ENCODE peak calls at places on chromosomes 13 and 19, in six cellular contexts. K is astrocyte of the cerebellum, M is psoas muscle, Z is HL-60, P is ovary, N is IMR-90. F is an unnamed sample.
A peak's percentile ranks its signal among the peaks of the same experiment; 100 is the strongest.

GRCh38 chr19:4051175-4052101 is 15.3 kb downstream of the ZBTB7A start:
- DNase-seq in K (no peak), M (peak; percentile 65), Z (peak; percentile 78), P (no peak), N (peak; percentile 55), F (peak; percentile 43)

GRCh38 chr19:42068756-42069571 is 1.0 kb downstream of the GRIK5 start:
- DNase-seq in K (no peak), M (no peak), Z (no peak), P (no peak), N (no peak), F (no peak)

GRCh38 chr19:31149306-31149975 is 199.8 kb downstream of the TSHZ3 start:
- DNase-seq in K (no peak), M (no peak), Z (no peak), P (no peak), N (peak; percentile 8), F (no peak)

GRCh38 chr19:14979498-14980255 is at the start of gene SLC1A6:
- DNase-seq in K (no peak), M (no peak), Z (no peak), P (no peak), N (no peak), F (no peak)

GRCh38 chr13:107069107-107069776 is 501.3 kb upstream of the ARGLU1 start:
- DNase-seq in K (no peak), M (no peak), Z (no peak), P (no peak), N (peak; percentile 48), F (no peak)

GRCh38 chr19:3863648-3864047 is 5.2 kb downstream of the ZFR2 start:
- DNase-seq in K (no peak), M (no peak), Z (no peak), P (no peak), N (no peak), F (no peak)

GRCh38 chr19:485583-486236 is 10.6 kb upstream of the MADCAM1 start:
- DNase-seq in K (no peak), M (no peak), Z (no peak), P (no peak), N (no peak), F (peak; percentile 80)

GRCh38 chr13:20340759-20341161 is 108.6 kb upstream of the GJB6 start:
- DNase-seq in K (no peak), M (peak; percentile 63), Z (no peak), P (no peak), N (no peak), F (peak; percentile 39)

GRCh38 chr19:4034048-4035017 is 26.8 kb downstream of the PIAS4 start:
- DNase-seq in K (no peak), M (no peak), Z (no peak), P (no peak), N (no peak), F (no peak)

GRCh38 chr19:18313398-18313797 is 9.5 kb downstream of the LSM4 start:
- DNase-seq in K (no peak), M (no peak), Z (no peak), P (no peak), N (no peak), F (no peak)

GRCh38 chr13:64753606-64754005 is 2476.5 kb downstream of the PCDH9 start:
- DNase-seq in K (no peak), M (no peak), Z (no peak), P (no peak), N (peak; percentile 51), F (peak; percentile 69)

GRCh38 chr13:106503272-106503671 is 32.2 kb downstream of the EFNB2 start:
- DNase-seq in K (no peak), M (no peak), Z (no peak), P (no peak), N (no peak), F (no peak)

GRCh38 chr13:40344270-40345148 is 321.9 kb downstream of the FOXO1 start:
- DNase-seq in K (no peak), M (peak; percentile 50), Z (no peak), P (no peak), N (no peak), F (peak; percentile 36)

GRCh38 chr19:10004617-10005016 is 5.7 kb downstream of the COL5A3 start:
- DNase-seq in K (no peak), M (no peak), Z (no peak), P (no peak), N (no peak), F (no peak)
- H3K4me3 ChIP-seq in K (no peak overlapping the region), M (no peak overlapping the region), Z (no peak overlapping the region), P (no peak overlapping the region), N (no peak overlapping the region), F (no peak overlapping the region)

GRCh38 chr19:16185123-16185924 is at the start of gene FAM32A:
- DNase-seq in K (peak; percentile 98), M (peak; percentile 99), Z (peak; percentile 99), P (peak; percentile 99), N (peak; percentile 99), F (peak; percentile 99)
- TF ChIP-seq CTCF in K (peak; percentile 25), M (peak; percentile 35), Z (no peak), P (peak; percentile 41), N (peak; percentile 22), F (no peak)

DNA sequence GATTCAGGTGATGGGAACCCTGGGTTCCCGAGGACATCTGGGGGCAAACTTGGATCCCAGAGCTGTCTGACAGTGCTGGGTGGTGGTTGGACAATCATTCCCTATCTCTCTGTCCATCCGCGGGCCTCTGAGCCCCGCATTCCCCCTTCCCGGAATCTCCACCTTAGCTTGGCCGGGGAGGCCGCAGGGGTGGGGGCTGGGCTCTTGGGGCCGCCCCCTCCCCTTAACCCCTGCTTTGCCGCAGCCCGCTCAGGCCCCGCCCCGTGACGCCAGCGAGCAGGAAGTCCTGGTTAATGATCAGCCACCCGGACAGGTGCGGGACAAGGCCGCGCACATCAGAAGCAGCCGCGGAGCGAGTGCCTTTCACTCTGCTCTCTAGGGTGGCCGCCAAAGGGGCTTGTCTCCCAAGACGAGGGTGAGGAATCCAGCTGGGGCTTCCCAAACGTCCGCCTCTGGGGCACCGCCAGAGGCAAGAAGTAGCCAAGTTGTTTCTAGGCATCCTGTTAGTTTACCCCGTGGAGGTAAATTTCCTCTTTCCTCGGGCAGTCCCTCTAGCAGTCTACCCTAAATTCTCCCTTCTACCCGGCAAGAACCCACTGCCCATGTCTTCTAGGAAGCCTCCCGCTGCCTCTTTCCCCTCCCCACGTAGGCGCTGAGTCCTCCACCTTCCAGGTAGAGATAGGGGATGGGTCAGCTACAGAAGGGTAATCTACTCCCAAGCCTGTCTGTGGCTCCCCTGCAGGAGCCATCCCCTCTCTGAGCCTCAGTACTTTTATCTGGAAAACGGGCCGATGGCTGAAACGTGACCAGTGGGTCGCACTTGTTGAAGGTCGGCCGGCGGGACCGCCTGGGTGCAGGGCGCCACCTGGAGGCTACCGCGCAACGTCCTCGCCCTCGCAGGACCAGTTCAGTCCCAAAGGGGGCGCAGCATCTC is 3.0 kb downstream of the IRF2BP1 start:
- DNase-seq in K (peak; percentile 69), M (peak; percentile 82), Z (peak; percentile 78), P (peak; percentile 80), N (peak; percentile 82), F (peak; percentile 86)
- H3K4me3 ChIP-seq in K (no peak overlapping the region), M (peak overlapping the region; percentile 87), Z (no peak overlapping the region), P (peak overlapping the region; percentile 4), N (no peak overlapping the region), F (peak overlapping the region; percentile 45)

GRCh38 chr19:23762548-23762883 is 3.8 kb upstream of the ZNF681 start:
- DNase-seq in K (no peak), M (no peak), Z (no peak), P (no peak), N (no peak), F (no peak)

GRCh38 chr19:23762884-23763711 is 4.4 kb upstream of the ZNF681 start:
- DNase-seq in K (no peak), M (peak; percentile 75), Z (no peak), P (peak; percentile 79), N (peak; percentile 13), F (peak; percentile 4)

DNA sequence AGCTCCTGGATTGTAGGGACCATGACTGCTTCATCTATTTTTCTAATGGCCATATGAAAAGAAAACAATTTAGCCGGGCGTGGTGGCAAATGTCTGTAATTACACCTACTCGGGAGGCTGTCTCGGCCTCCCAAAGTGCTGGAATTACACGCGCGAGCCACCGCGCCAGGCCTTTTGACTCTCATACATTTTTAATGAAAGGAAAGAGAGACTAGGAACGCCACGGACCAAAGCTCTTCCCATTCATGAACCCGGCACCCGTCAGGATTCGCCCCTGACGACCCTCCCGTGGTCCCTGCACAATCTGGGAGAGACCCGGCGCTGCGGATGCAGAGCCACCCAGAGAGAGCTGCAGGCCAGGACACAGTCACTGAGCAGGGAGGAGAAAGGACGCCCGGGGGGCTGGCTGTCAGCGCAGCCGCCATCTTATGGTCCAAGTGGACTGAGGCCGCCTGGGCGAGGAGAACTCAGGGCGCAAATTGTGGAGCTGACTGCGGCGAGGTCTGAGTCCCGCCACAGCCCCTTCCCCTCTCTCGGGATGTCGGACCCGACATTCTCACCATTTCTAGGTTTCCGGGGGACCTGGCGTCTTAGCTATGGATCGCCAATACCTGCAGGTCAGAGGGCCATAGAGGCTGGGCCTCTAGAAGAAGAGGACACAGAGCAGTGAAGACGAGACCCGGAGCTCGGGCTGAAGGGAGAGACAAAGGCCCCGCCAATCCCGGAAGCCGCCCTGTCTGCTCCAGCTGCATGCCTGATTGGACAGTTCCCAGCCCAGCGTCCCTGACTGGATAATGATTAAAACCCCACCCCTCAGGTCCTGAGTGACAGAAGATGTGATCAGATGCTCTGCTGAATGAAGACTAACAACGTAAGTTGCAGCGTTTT is at the start of gene ZNF681:
- DNase-seq in K (peak; percentile 74), M (peak; percentile 86), Z (no peak), P (peak; percentile 84), N (peak; percentile 83), F (peak; percentile 62)
- TF ChIP-seq CTCF in K (no peak), M (no peak), Z (no peak), P (no peak), N (no peak), F (peak; percentile 5)

DNA sequence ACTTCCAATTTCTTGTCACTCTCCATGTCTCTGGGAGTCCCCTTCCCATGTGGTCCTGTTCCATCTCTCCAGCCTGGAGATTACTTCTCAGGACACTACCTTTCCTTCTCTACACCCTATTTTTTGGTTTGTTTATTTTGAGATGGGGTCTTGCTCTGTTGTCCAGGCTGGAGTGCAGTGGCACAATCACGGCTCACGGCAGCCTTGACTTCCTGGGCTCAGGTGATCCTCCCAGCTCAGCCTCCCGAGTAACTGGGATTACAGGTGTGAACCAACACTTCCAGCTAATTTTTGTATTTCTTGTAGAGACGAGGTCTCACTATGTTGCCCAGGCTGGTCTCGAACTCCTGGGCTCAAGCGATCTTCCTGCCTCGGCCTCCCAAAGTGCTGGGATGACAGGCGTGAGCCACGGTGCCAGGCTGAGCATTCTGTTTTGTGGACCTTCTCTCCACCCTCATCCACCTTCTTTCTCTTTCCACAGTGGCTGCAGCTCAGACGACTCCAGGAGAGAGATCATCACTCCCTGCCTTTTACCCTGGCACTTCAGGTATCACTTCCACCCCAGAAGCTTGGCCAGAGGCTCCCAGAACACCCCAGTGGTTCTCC is 644 bp downstream of the HCST start:
- DNase-seq in K (no peak), M (no peak), Z (no peak), P (no peak), N (no peak), F (no peak)
- H3K4me3 ChIP-seq in K (peak overlapping the region; percentile 27), M (peak overlapping the region; percentile 30), Z (peak overlapping the region; percentile 91), P (no peak overlapping the region), N (no peak overlapping the region), F (no peak overlapping the region)

DNA sequence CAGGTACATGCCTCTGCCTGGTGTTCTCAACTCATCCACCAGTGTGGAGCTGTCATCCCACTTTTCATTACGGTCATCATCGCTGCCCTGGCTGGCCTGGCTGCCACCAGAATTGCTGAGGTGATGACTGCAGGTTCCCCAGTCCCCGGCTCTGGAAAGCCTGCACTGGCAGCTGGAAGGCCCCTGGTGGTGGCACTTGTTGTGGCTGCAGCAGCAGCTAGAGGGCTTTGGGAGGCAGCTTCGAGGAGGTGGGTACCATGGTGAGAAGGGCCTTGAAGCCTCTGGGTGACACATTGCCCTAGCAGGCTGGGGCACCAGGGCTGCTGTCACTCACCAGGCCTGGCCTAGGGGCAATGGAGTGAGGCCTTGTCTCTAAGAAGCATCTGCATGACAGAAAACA is 25.3 kb upstream of the ZNF14 start:
- DNase-seq in K (no peak), M (no peak), Z (no peak), P (no peak), N (no peak), F (no peak)
- TF ChIP-seq CTCF in K (no peak), M (no peak), Z (no peak), P (no peak), N (no peak), F (no peak)

F was measured in fibroblast of the aortic adventitia.